ENCODE peak calls at places on chromosomes 2 and 18, in eight cellular contexts. E, H, X, T, R, W, N and B are unnamed samples.

GRCh38 chr2:159075726-159076125 is 107.3 kb downstream of the TANC1 start:
- DNase-seq in N (peak), T (no peak), W (no peak), E (no peak), X (no peak), R (no peak), H (no peak), B (no peak)

GRCh38 chr2:39602616-39603015 is 63.1 kb upstream of the TMEM178A start:
- DNase-seq in E (no peak), H (no peak), N (no peak), W (no peak), R (no peak), X (no peak), T (no peak), B (no peak)

GRCh38 chr2:64331430-64331700 is 122.6 kb upstream of the LGALSL start:
- DNase-seq in X (no peak), E (no peak), N (no peak), T (no peak), H (no peak), R (no peak), W (no peak), B (no peak)

GRCh38 chr2:238439093-238439849 is 12.5 kb downstream of the ASB1 start:
- DNase-seq in R (no peak), T (no peak), E (no peak), N (peak), H (no peak), W (peak), X (peak), B (no peak)

GRCh38 chr2:164903214-164903613 is 52.1 kb downstream of the SLC38A11 start:
- DNase-seq in W (peak), N (peak), T (no peak), R (no peak), H (no peak), E (no peak), X (no peak), B (peak)

GRCh38 chr2:167945660-167946366 is 301.6 kb downstream of the STK39 start:
- DNase-seq in W (no peak), R (no peak), H (no peak), N (no peak), T (no peak), X (no peak), E (no peak), B (no peak)

GRCh38 chr18:58572181-58572580 is 56.7 kb downstream of the ALPK2 start:
- DNase-seq in X (no peak), T (no peak), N (peak), W (peak), R (peak), E (no peak), H (no peak), B (no peak)

GRCh38 chr2:182330451-182331325 is 96.1 kb downstream of the PDE1A start:
- DNase-seq in N (no peak), W (peak), R (no peak), T (no peak), E (no peak), H (no peak), X (no peak), B (no peak)

GRCh38 chr2:143329288-143329687 is 200.1 kb downstream of the ARHGAP15 start:
- DNase-seq in W (no peak), N (no peak), E (no peak), H (no peak), X (no peak), T (no peak), R (no peak), B (no peak)

GRCh38 chr2:10891848-10892247 is 19.9 kb upstream of the KCNF1 start:
- DNase-seq in X (no peak), H (no peak), N (no peak), E (no peak), T (no peak), R (no peak), W (no peak), B (no peak)

GRCh38 chr18:35122586-35123224 is 81.5 kb downstream of the MAPRE2 start:
- DNase-seq in T (no peak), W (no peak), R (no peak), N (no peak), X (peak), E (peak), H (peak), B (no peak)

GRCh38 chr2:235550946-235551345 is 57.1 kb downstream of the AGAP1 start:
- DNase-seq in W (no peak), N (no peak), H (no peak), X (no peak), T (no peak), E (no peak), R (no peak), B (no peak)

GRCh38 chr2:168773719-168774521 is 28.5 kb upstream of the NOSTRIN start:
- DNase-seq in N (peak), T (no peak), E (no peak), R (peak), W (peak), H (peak), X (no peak), B (peak)